ENCODE peak calls at places on chromosomes 6 and 20, in seven cellular contexts. X is CD8-positive, alpha-beta memory T cell; C is H9; V is IMR-90; W is RWPE1; E is esophagus muscularis mucosa; Z is CD8-positive, alpha-beta T cell. N is an unnamed sample.

GRCh38 chr6:16092140-16092539 is 36.7 kb upstream of the MYLIP start:
- DNase-seq in C (no peak), E (no peak), W (no peak), Z (no peak), V (no peak), X (no peak), N (no peak)

GRCh38 chr6:138487122-138487604 is 12.1 kb downstream of the NHSL1 start:
- DNase-seq in C (no peak), E (no peak), Z (no peak), V (no peak), X (no peak), W (no peak), N (no peak)

GRCh38 chr20:51439160-51439689 is 103.3 kb downstream of the NFATC2 start:
- DNase-seq in Z (no peak), X (no peak), C (no peak), W (no peak), V (no peak), E (no peak), N (no peak)

GRCh38 chr6:16769986-16770376 is 8.7 kb upstream of the ATXN1 start:
- DNase-seq in V (peak; percentile 90), W (no peak), X (no peak), E (no peak), Z (no peak), C (no peak), N (no peak)

GRCh38 chr6:131317516-131317915 is 182.2 kb downstream of the AKAP7 start:
- DNase-seq in W (no peak), E (no peak), V (peak; percentile 6), Z (no peak), X (no peak), C (no peak), N (no peak)

GRCh38 chr20:19670829-19671228 is 87.2 kb upstream of the RIN2 start:
- DNase-seq in W (no peak), C (no peak), V (no peak), E (no peak), Z (no peak), X (no peak), N (no peak)

GRCh38 chr20:53875452-53875851 is 194.9 kb downstream of the BCAS1 start:
- DNase-seq in Z (no peak), V (no peak), W (no peak), C (no peak), E (no peak), X (no peak), N (no peak)

GRCh38 chr6:20441921-20442320 is 40.2 kb downstream of the E2F3 start:
- DNase-seq in V (no peak), W (no peak), Z (no peak), X (no peak), C (no peak), E (no peak), N (no peak)

GRCh38 chr6:108408453-108408852 is 113.6 kb downstream of the AFG1L start:
- DNase-seq in W (no peak), Z (no peak), X (no peak), V (peak; percentile 38), C (no peak), E (no peak), N (no peak)

GRCh38 chr20:63071541-63072181 is 64.9 kb upstream of the BHLHE23 start:
- DNase-seq in V (peak; percentile 81), C (peak; percentile 92), W (peak; percentile 82), E (no peak), Z (peak; percentile 30), X (no peak), N (no peak)

GRCh38 chr6:142550310-142550709 is 248.5 kb downstream of the ADGRG6 start:
- DNase-seq in X (no peak), V (no peak), C (no peak), E (no peak), Z (no peak), W (no peak), N (no peak)

GRCh38 chr20:57509665-57510237 is 15.2 kb downstream of the CTCFL start:
- DNase-seq in C (peak; percentile 43), X (no peak), E (no peak), Z (no peak), W (peak; percentile 58), V (no peak), N (no peak)

GRCh38 chr20:37673429-37673828 is 20.4 kb upstream of the CTNNBL1 start:
- DNase-seq in C (no peak), X (no peak), V (no peak), E (no peak), Z (no peak), W (no peak), N (no peak)

GRCh38 chr6:64553414-64553813 is 917.8 kb downstream of the PHF3 start:
- DNase-seq in W (no peak), Z (no peak), X (no peak), E (no peak), C (no peak), V (no peak), N (no peak)

GRCh38 chr6:167699141-167700036 is 127.3 kb upstream of the AFDN start:
- DNase-seq in C (no peak), X (no peak), Z (peak; percentile 36), W (peak; percentile 26), V (no peak), E (no peak), N (peak; percentile 48)

GRCh38 chr6:14274552-14275492 is 157.2 kb downstream of the CD83 start:
- DNase-seq in E (no peak), X (no peak), C (peak; percentile 24), V (no peak), Z (no peak), W (peak; percentile 90), N (peak; percentile 98)

GRCh38 chr6:1387632-1388031 is 1.7 kb upstream of the FOXF2 start:
- DNase-seq in W (no peak), E (no peak), V (no peak), Z (no peak), C (no peak), X (no peak), N (no peak)

GRCh38 chr20:14406495-14406894 is 69.1 kb upstream of the FLRT3 start:
- DNase-seq in V (peak; percentile 36), C (no peak), E (no peak), W (peak; percentile 74), X (no peak), Z (no peak), N (peak; percentile 64)

GRCh38 chr6:53530346-53530745 is 14.6 kb downstream of the GCLC start:
- DNase-seq in E (no peak), V (peak; percentile 43), C (peak; percentile 58), X (no peak), Z (no peak), W (peak; percentile 31), N (no peak)

GRCh38 chr6:2999005-2999620 is 581 bp upstream of the NQO2 start:
- DNase-seq in Z (peak; percentile 35), E (peak; percentile 97), C (no peak), X (no peak), V (peak; percentile 78), W (no peak), N (peak; percentile 73)

GRCh38 chr6:7697820-7698623 is 27.9 kb upstream of the BMP6 start:
- DNase-seq in W (peak; percentile 60), C (no peak), X (no peak), E (peak; percentile 74), V (peak; percentile 97), Z (no peak), N (peak; percentile 84)

GRCh38 chr6:145241039-145241438 is 494.3 kb downstream of the EPM2A start:
- DNase-seq in V (peak; percentile 88), Z (no peak), X (no peak), E (no peak), W (no peak), C (no peak), N (peak; percentile 62)
- H3K27ac ChIP-seq in V (peak overlapping the region; percentile 95), Z (no peak overlapping the region), X (no peak overlapping the region), E (no peak overlapping the region), W (no peak overlapping the region), C (no peak overlapping the region), N (no peak overlapping the region)

GRCh38 chr6:56746767-56747504 is 104.2 kb upstream of the DST start:
- DNase-seq in Z (no peak), V (no peak), X (no peak), C (no peak), E (no peak), W (no peak), N (no peak)
- H3K27ac ChIP-seq in Z (no peak overlapping the region), V (no peak overlapping the region), X (no peak overlapping the region), C (no peak overlapping the region), E (no peak overlapping the region), W (peak overlapping the region; percentile 50), N (peak overlapping the region; percentile 25)

GRCh38 chr6:43308101-43308989 is at the start of gene CRIP3:
- DNase-seq in C (peak; percentile 91), V (no peak), Z (peak; percentile 57), W (no peak), E (no peak), X (peak; percentile 22), N (no peak)
- H3K27ac ChIP-seq in C (no peak within 1 kb of the TSS), V (no peak within 1 kb of the TSS), Z (no peak within 1 kb of the TSS), W (no peak within 1 kb of the TSS), E (no peak within 1 kb of the TSS), X (no peak within 1 kb of the TSS), N (no peak within 1 kb of the TSS)

DNA sequence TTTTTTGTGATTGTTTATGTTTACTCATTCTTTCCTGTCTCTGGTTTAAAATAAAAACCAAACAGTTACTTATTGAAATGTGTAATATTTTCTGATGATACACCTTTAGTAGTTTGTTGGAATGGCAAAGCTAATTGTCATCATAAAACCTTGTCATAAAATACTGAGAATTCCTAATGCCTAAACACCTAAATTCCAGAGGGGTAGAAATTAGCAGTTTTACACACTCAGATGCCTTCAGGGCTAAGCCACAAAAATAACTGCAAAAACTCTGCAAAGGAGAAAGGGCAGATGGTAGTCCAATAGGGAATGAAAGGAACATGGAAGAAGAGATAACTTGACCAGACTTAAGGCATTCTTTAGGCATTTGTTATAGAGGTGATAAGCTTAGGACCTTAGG is 30.3 kb downstream of the FAM83B start:
- DNase-seq in Z (no peak), W (no peak), V (no peak), E (no peak), X (no peak), C (no peak), N (no peak)
- H3K27ac ChIP-seq in Z (no peak overlapping the region), W (no peak overlapping the region), V (no peak overlapping the region), E (no peak overlapping the region), X (no peak overlapping the region), C (no peak overlapping the region), N (no peak overlapping the region)